ENCODE peak calls at places on chromosomes 1 and 21, in six cellular contexts. U is H1, T is HepG2, H is GM12878, I is K562, X is GM12892. C is an unnamed sample.

GRCh38 chr1:43653893-43654292 is 3.9 kb downstream of the KDM4A start:
- DNase-seq in U (no peak), T (no peak), H (peak), I (no peak), X (no peak), C (no peak)

GRCh38 chr1:95778217-95778616 is 544.2 kb downstream of the RWDD3 start:
- DNase-seq in U (no peak), T (no peak), H (no peak), I (no peak), X (no peak), C (no peak)

GRCh38 chr21:36965720-36966065 is 776 bp downstream of the HLCS start:
- DNase-seq in U (no peak), T (no peak), H (no peak), I (no peak), X (no peak), C (no peak)

GRCh38 chr1:165598676-165599059 is 32.4 kb upstream of the MGST3 start:
- DNase-seq in U (no peak), T (no peak), H (no peak), I (no peak), X (no peak), C (no peak)

GRCh38 chr1:72366473-72366872 is 84.1 kb upstream of the NEGR1 start:
- DNase-seq in U (no peak), T (peak), H (no peak), I (no peak), X (no peak), C (no peak)

GRCh38 chr21:45379171-45379900 is 25.6 kb upstream of the COL18A1 start:
- DNase-seq in U (no peak), T (no peak), H (no peak), I (no peak), X (no peak), C (no peak)

GRCh38 chr21:18744840-18745239 is 341.3 kb upstream of the TMPRSS15 start:
- DNase-seq in U (no peak), T (no peak), H (no peak), I (no peak), X (no peak), C (no peak)

GRCh38 chr1:200374569-200375312 is 35.1 kb downstream of the ZNF281 start:
- DNase-seq in U (no peak), T (peak), H (no peak), I (no peak), X (no peak), C (no peak)

GRCh38 chr1:66383168-66383567 is 150.8 kb upstream of the SGIP1 start:
- DNase-seq in U (no peak), T (no peak), H (no peak), I (peak), X (no peak), C (no peak)

GRCh38 chr1:152479792-152480595 is 30.6 kb upstream of the LCE5A start:
- DNase-seq in U (no peak), T (peak), H (no peak), I (peak), X (no peak), C (no peak)

GRCh38 chr1:22846453-22846852 is 126.2 kb downstream of the LACTBL1 start:
- DNase-seq in U (no peak), T (no peak), H (no peak), I (peak), X (no peak), C (no peak)

GRCh38 chr1:2989976-2990375 is 31.3 kb upstream of the ACTRT2 start:
- DNase-seq in U (no peak), T (no peak), H (no peak), I (no peak), X (no peak), C (no peak)

GRCh38 chr1:227374846-227375245 is 56.6 kb upstream of the CDC42BPA start:
- DNase-seq in U (no peak), T (no peak), H (no peak), I (no peak), X (no peak), C (no peak)

GRCh38 chr1:200409203-200409760 is 554 bp downstream of the ZNF281 start:
- DNase-seq in U (no peak), T (no peak), H (no peak), I (peak), X (peak), C (peak)

GRCh38 chr1:93816970-93817738 is 61.9 kb downstream of the DNTTIP2 start:
- DNase-seq in U (no peak), T (peak), H (no peak), I (peak), X (no peak), C (no peak)

GRCh38 chr1:33013791-33014190 is 22.9 kb downstream of the AK2 start:
- DNase-seq in U (no peak), T (no peak), H (no peak), I (no peak), X (no peak), C (no peak)

GRCh38 chr1:220511785-220512184 is 16.2 kb upstream of the MARK1 start:
- DNase-seq in U (no peak), T (peak), H (no peak), I (peak), X (no peak), C (no peak)

GRCh38 chr1:210328746-210329488 is at the start of gene HHAT:
- DNase-seq in U (peak), T (peak), H (no peak), I (peak), X (peak), C (peak)

GRCh38 chr21:44854664-44855446 is 18.6 kb downstream of the PTTG1IP start:
- DNase-seq in U (no peak), T (no peak), H (no peak), I (peak), X (no peak), C (no peak)

GRCh38 chr1:226158457-226158856 is 28.1 kb downstream of the ACBD3 start:
- DNase-seq in U (no peak), T (no peak), H (no peak), I (no peak), X (no peak), C (no peak)

GRCh38 chr1:227245613-227246320 is 72.5 kb downstream of the CDC42BPA start:
- DNase-seq in U (no peak), T (no peak), H (no peak), I (no peak), X (no peak), C (no peak)

GRCh38 chr1:226993676-226994356 is 53.7 kb downstream of the COQ8A start:
- DNase-seq in U (no peak), T (peak), H (no peak), I (no peak), X (no peak), C (no peak)

GRCh38 chr1:2985121-2985561 is 36.1 kb upstream of the ACTRT2 start:
- DNase-seq in U (no peak), T (no peak), H (no peak), I (no peak), X (no peak), C (no peak)

GRCh38 chr21:37828515-37828914 is 87.7 kb downstream of the KCNJ6 start:
- DNase-seq in U (no peak), T (no peak), H (no peak), I (no peak), X (no peak), C (no peak)

GRCh38 chr1:234478152-234478480 is 863 bp downstream of the TARBP1 start:
- DNase-seq in U (no peak), T (peak), H (no peak), I (peak), X (peak), C (peak)

GRCh38 chr1:50750021-50750619 is 209.9 kb downstream of the FAF1 start:
- DNase-seq in U (no peak), T (peak), H (no peak), I (peak), X (no peak), C (no peak)

GRCh38 chr1:67159233-67159632 is 7.0 kb upstream of the IL23R start:
- DNase-seq in U (no peak), T (no peak), H (no peak), I (no peak), X (no peak), C (no peak)

GRCh38 chr1:218330043-218330623 is 15.0 kb upstream of the TGFB2 start:
- DNase-seq in U (no peak), T (peak), H (no peak), I (peak), X (no peak), C (no peak)

GRCh38 chr1:59686170-59686569 is 128.6 kb upstream of the HOOK1 start:
- DNase-seq in U (no peak), T (no peak), H (no peak), I (no peak), X (no peak), C (no peak)

GRCh38 chr1:42992043-42992697 is 33.5 kb upstream of the SLC2A1 start:
- DNase-seq in U (no peak), T (no peak), H (no peak), I (no peak), X (no peak), C (no peak)

GRCh38 chr21:39006653-39007417 is 176.4 kb downstream of the PSMG1 start:
- DNase-seq in U (no peak), T (no peak), H (no peak), I (no peak), X (no peak), C (no peak)

GRCh38 chr1:243738020-243738419 is 112.0 kb downstream of the AKT3 start:
- DNase-seq in U (no peak), T (no peak), H (no peak), I (no peak), X (no peak), C (no peak)

GRCh38 chr1:41102208-41102607 is 80.7 kb upstream of the SLFNL1 start:
- DNase-seq in U (no peak), T (no peak), H (no peak), I (no peak), X (no peak), C (no peak)

GRCh38 chr1:227777156-227777555 is 38.3 kb upstream of the PRSS38 start:
- DNase-seq in U (no peak), T (no peak), H (no peak), I (no peak), X (no peak), C (no peak)

GRCh38 chr1:41496080-41497055 is 11.9 kb upstream of the EDN2 start:
- DNase-seq in U (peak), T (peak), H (no peak), I (peak), X (no peak), C (peak)

GRCh38 chr1:211036701-211037494 is 97.0 kb downstream of the KCNH1 start:
- DNase-seq in U (no peak), T (peak), H (no peak), I (peak), X (no peak), C (no peak)

GRCh38 chr21:44750675-44751025 is 39.3 kb upstream of the TSPEAR start:
- DNase-seq in U (no peak), T (no peak), H (no peak), I (no peak), X (no peak), C (no peak)

GRCh38 chr1:161198206-161198876 is 513 bp downstream of the ADAMTS4 start:
- DNase-seq in U (no peak), T (peak), H (no peak), I (peak), X (no peak), C (no peak)

GRCh38 chr1:241253491-241253890 is 103.5 kb downstream of the RGS7 start:
- DNase-seq in U (no peak), T (no peak), H (no peak), I (no peak), X (no peak), C (no peak)

DNA sequence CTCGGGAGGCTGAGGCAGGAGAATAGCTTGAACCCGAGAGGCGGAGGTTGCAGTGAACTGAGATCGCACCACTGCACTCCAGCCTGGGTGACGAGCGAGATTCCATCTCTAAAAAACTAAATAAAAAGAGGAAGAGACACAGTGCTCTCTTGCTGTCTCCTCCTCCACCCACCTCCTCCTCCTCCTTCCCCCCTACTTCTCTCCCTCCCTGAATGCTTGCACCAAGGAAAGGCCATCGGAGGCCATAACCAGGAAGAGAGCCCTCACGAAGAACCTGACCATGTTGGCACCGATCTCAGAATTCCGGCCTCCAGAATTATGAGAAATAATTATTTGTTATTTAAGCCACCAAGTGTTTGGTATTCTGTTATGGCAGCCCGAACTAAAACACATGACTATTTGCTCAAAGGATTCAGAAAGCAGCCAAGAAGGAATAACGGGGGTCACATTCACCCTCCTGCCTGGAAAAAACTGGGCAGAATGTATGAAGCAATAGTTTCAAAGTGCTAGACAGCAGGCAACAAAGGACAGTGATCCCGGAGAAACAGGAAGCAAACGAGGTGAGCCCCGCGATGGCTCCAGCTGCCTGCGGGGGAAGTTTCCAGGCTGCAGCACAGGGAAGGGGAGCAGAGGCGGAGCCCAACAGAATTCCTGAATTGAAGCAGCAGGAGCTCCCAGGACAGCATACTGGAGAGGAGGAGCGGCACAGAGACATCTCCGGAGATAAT is 35.8 kb downstream of the LDLRAD1 start:
- DNase-seq in U (peak), T (peak), H (no peak), I (peak), X (no peak), C (no peak)
- TF ChIP-seq TAF1 in U (peak), T (peak), H (no peak), I (no peak), X (no peak), C (no peak)

DNA sequence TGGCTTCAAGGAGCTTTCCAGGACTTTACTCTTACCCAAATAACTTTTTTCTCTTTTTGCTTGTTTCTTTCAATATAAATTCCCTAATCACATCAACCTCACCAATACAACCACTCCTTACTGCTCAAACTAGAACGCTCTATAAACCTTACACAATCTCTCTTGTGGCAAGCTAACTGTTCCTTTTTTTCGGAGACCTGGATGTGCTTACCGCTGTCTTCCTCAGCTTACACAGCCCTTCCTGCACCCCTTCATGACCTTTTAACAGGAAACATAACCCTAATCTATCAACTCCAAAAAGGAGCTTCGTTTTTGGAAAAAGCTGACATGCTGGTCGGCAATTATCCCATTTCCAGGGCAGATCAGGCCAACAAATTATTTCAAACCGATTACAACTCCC is 24.1 kb upstream of the SLC2A5 start:
- DNase-seq in U (no peak), T (no peak), H (no peak), I (no peak), X (no peak), C (no peak)
- TF ChIP-seq POLR2A in U (no peak), T (no peak), H (no peak), I (no peak), X (no peak), C (no peak)

GRCh38 chr1:29876441-29876840 is 640.1 kb downstream of the PTPRU start:
- DNase-seq in U (no peak), T (no peak), H (no peak), I (no peak), X (no peak), C (no peak)

GRCh38 chr1:29878501-29878900 is 642.2 kb downstream of the PTPRU start:
- DNase-seq in U (no peak), T (no peak), H (no peak), I (no peak), X (no peak), C (no peak)

GRCh38 chr1:29875557-29876028 is 639.3 kb downstream of the PTPRU start:
- DNase-seq in U (no peak), T (no peak), H (no peak), I (no peak), X (no peak), C (no peak)

GRCh38 chr1:29879217-29879616 is 642.9 kb downstream of the PTPRU start:
- DNase-seq in U (no peak), T (no peak), H (no peak), I (no peak), X (no peak), C (no peak)

DNA sequence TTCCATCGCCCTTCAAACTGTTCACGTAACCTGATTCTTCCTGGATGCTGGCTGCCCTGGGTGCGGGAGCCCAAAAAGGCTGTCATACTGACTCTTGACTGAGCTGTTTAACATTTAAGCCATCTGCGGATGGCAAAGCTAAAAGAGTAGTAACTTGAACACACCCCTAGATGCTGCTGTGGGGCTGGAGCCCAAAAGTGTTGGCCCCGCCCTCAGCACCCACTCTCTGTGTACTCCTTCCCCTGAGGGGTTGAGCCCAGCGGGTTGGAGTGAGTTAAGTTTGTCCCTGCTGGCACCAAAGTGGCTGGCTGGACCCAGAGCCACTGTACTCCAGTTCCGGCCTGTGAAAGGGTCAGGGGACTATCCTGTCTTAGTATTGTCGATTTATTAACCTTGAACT is 640.6 kb downstream of the PTPRU start:
- DNase-seq in U (peak), T (no peak), H (no peak), I (peak), X (no peak), C (no peak)
- TF ChIP-seq TAF1 in U (no peak), T (no peak), H (no peak), I (no peak), X (no peak), C (no peak)

DNA sequence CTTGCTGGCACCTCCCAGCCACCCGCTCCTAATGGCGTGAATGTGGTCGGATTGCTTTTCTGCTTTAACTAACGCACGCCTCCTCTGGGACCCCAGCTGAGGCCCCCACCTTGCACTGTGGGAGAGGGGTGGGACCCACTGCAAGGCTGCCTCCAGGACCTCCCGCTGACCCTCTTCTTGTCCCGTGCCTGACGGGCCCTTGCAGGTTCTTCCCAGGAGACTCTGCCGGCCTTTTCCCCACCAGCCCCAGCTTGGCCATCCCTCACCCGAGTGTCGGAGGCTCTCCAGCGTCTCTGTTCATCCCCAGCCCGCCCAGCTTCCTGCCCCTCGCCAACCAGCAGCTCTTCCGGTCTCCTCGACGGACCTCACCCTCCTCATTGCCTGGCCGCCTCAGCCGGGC is 18.6 kb downstream of the TMEM201 start:
- DNase-seq in U (no peak), T (no peak), H (no peak), I (no peak), X (no peak), C (no peak)
- TF ChIP-seq POLR2A in U (no peak), T (no peak), H (no peak), I (no peak), X (no peak), C (no peak)

DNA sequence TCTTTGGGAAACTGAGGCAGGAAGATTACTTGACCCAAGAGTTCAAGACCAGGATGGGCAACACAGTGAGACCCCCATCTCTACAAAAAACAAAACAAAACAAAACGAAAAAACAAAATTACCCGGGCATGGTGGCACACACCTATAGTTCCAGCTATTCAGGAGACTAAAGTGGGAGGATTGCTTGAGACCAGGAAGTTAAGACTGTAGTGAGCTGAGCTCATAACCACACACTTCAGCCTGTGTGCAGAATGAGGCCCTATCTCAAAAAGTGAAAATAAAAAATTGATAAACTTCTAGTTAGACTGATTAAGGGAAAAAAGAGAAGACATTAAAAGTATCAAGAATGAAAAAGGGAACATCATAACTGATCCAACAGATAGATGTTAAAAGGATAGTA is 154.0 kb downstream of the RHOU start:
- DNase-seq in U (no peak), T (no peak), H (no peak), I (no peak), X (no peak), C (no peak)
- TF ChIP-seq TAF1 in U (no peak), T (no peak), H (no peak), I (no peak), X (no peak), C (no peak)

GRCh38 chr1:113978863-113979702 is at the start of gene OLFML3:
- DNase-seq in U (peak), T (peak), H (peak), I (peak), X (peak), C (peak)
- TF ChIP-seq POLR2A in U (peak), T (peak), H (no peak), I (no peak), X (no peak), C (no peak)